ENCODE peak calls at places on chromosomes 3 and 15, in four cellular contexts. One of them, this sample, is unnamed.

GRCh38 chr3:195139091-195139875 is 131.7 kb downstream of the XXYLT1 start:
- DNase-seq in GM12878: no peak
- DNase-seq in H1: no peak
- DNase-seq in HepG2: no peak
- DNase-seq in this sample: no peak

GRCh38 chr15:64842986-64843561 is 1.4 kb downstream of the PLEKHO2 start:
- DNase-seq in HepG2: no peak
- DNase-seq in GM12878: no peak
- DNase-seq in H1: no peak
- DNase-seq in this sample: peak; percentile 93

GRCh38 chr3:136882575-136882974 is 20.6 kb downstream of the NCK1 start:
- DNase-seq in H1: no peak
- DNase-seq in HepG2: no peak
- DNase-seq in GM12878: no peak
- DNase-seq in this sample: peak; percentile 35

GRCh38 chr3:52600258-52600657 is 63.9 kb downstream of the UQCC5 start:
- DNase-seq in H1: no peak
- DNase-seq in HepG2: no peak
- DNase-seq in GM12878: no peak
- DNase-seq in this sample: no peak

GRCh38 chr3:153731036-153731435 is 390.2 kb upstream of the ARHGEF26 start:
- DNase-seq in HepG2: no peak
- DNase-seq in GM12878: no peak
- DNase-seq in H1: no peak
- DNase-seq in this sample: no peak

GRCh38 chr3:149575213-149575961 is 82.4 kb downstream of the WWTR1 start:
- DNase-seq in GM12878: no peak
- DNase-seq in H1: no peak
- DNase-seq in HepG2: peak; percentile 57
- DNase-seq in this sample: peak; percentile 3

GRCh38 chr3:38003817-38004414 is 13.3 kb downstream of the VILL start:
- DNase-seq in HepG2: no peak
- DNase-seq in GM12878: no peak
- DNase-seq in H1: no peak
- DNase-seq in this sample: no peak

GRCh38 chr15:82852906-82853635 is 43.6 kb downstream of the WHAMM start:
- DNase-seq in HepG2: no peak
- DNase-seq in GM12878: no peak
- DNase-seq in H1: no peak
- DNase-seq in this sample: no peak

GRCh38 chr15:59997070-59997701 is 6.9 kb upstream of the FOXB1 start:
- DNase-seq in H1: peak; percentile 94
- DNase-seq in GM12878: no peak
- DNase-seq in HepG2: no peak
- DNase-seq in this sample: peak; percentile 52

GRCh38 chr15:62874064-62874463 is 168.5 kb upstream of the TPM1 start:
- DNase-seq in HepG2: no peak
- DNase-seq in H1: no peak
- DNase-seq in GM12878: no peak
- DNase-seq in this sample: no peak

GRCh38 chr3:105067361-105067760 is 299.3 kb upstream of the ALCAM start:
- DNase-seq in H1: no peak
- DNase-seq in HepG2: no peak
- DNase-seq in GM12878: no peak
- DNase-seq in this sample: no peak

GRCh38 chr3:41907330-41908073 is 54.4 kb downstream of the ULK4 start:
- DNase-seq in HepG2: no peak
- DNase-seq in GM12878: no peak
- DNase-seq in H1: no peak
- DNase-seq in this sample: peak; percentile 13

GRCh38 chr3:141427764-141428163 is 59.1 kb upstream of the RASA2 start:
- DNase-seq in HepG2: no peak
- DNase-seq in H1: no peak
- DNase-seq in GM12878: no peak
- DNase-seq in this sample: no peak

GRCh38 chr15:28981351-28981720 is 95.6 kb downstream of the APBA2 start:
- DNase-seq in HepG2: no peak
- DNase-seq in GM12878: no peak
- DNase-seq in H1: no peak
- DNase-seq in this sample: no peak
- TF ChIP-seq MAX in HepG2: no peak
- TF ChIP-seq MAX in GM12878: no peak
- TF ChIP-seq MAX in H1: no peak
- TF ChIP-seq MAX in this sample: no peak

DNA sequence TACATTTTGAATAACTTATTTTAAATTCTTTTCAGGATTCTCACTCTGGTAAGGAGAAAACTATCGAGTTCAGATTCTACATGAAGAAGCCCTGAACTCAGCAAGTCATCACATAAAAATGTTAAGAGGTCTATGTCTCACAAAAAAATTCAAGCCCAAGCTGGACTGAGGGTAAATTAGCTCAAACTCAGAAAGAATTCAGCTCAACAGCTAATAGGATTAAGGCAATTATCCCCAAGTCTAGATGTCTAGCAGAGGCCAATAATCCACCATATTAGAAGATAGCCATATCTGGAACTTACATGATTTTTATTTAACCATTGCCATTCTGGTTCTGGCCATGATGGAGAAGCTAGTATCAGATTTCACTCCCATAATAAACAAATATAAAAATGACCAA is 909.7 kb downstream of the PLOD2 start:
- DNase-seq in GM12878: no peak
- DNase-seq in HepG2: no peak
- DNase-seq in H1: no peak
- DNase-seq in this sample: no peak
- TF ChIP-seq CTCF in GM12878: no peak
- TF ChIP-seq CTCF in HepG2: no peak
- TF ChIP-seq CTCF in H1: no peak
- TF ChIP-seq CTCF in this sample: no peak

GRCh38 chr15:31434418-31435255 is 108.0 kb downstream of the KLF13 start:
- DNase-seq in H1: no peak
- DNase-seq in HepG2: no peak
- DNase-seq in GM12878: peak; percentile 69
- DNase-seq in this sample: peak; percentile 98
- H3K4me3 ChIP-seq in H1: no peak overlapping the region
- H3K4me3 ChIP-seq in HepG2: no peak overlapping the region
- H3K4me3 ChIP-seq in GM12878: peak overlapping the region; percentile 48
- H3K4me3 ChIP-seq in this sample: peak overlapping the region; percentile 60

DNA sequence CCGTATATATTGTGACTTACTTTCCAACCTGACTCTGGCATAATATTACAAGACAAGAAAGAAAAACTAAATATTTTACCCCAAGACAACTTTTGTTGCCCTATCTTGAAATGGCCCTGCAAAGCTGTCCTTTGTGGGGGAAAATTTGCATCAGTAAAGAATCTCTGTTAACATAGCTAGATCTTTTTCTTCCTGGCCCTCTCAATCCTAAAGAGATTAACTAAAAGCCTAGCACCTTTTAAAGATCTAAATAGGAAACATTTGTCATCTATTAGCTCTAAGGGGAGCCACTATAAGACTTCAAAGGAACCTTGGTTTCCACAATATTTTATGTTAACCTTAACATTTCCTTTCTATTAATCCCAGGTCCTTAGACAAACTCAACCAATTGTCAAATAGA is 199.0 kb upstream of the SLITRK3 start:
- DNase-seq in H1: no peak
- DNase-seq in GM12878: no peak
- DNase-seq in HepG2: no peak
- DNase-seq in this sample: no peak
- TF ChIP-seq MAX in H1: no peak
- TF ChIP-seq MAX in GM12878: no peak
- TF ChIP-seq MAX in HepG2: no peak
- TF ChIP-seq MAX in this sample: no peak

GRCh38 chr15:40072216-40072990 is 33.4 kb upstream of the SRP14 start:
- DNase-seq in GM12878: no peak
- DNase-seq in HepG2: no peak
- DNase-seq in H1: no peak
- DNase-seq in this sample: no peak
- TF ChIP-seq CTCF in GM12878: no peak
- TF ChIP-seq CTCF in HepG2: no peak
- TF ChIP-seq CTCF in H1: peak; percentile 23
- TF ChIP-seq CTCF in this sample: no peak

GRCh38 chr3:13285007-13285567 is 135.0 kb downstream of the NUP210 start:
- DNase-seq in H1: no peak
- DNase-seq in GM12878: no peak
- DNase-seq in HepG2: no peak
- DNase-seq in this sample: no peak

GRCh38 chr3:13282528-13282985 is 137.6 kb downstream of the NUP210 start:
- DNase-seq in H1: peak; percentile 65
- DNase-seq in GM12878: no peak
- DNase-seq in HepG2: no peak
- DNase-seq in this sample: peak; percentile 54

GRCh38 chr3:13281657-13282527 is 138.2 kb downstream of the NUP210 start:
- DNase-seq in GM12878: no peak
- DNase-seq in HepG2: peak; percentile 69
- DNase-seq in H1: peak; percentile 61
- DNase-seq in this sample: peak; percentile 53

GRCh38 chr3:13283877-13284264 is 136.3 kb downstream of the NUP210 start:
- DNase-seq in HepG2: no peak
- DNase-seq in GM12878: no peak
- DNase-seq in H1: no peak
- DNase-seq in this sample: no peak

GRCh38 chr3:13282986-13283876 is 136.9 kb downstream of the NUP210 start:
- DNase-seq in H1: peak; percentile 74
- DNase-seq in GM12878: no peak
- DNase-seq in HepG2: no peak
- DNase-seq in this sample: peak; percentile 71
- H3K4me3 ChIP-seq in H1: peak overlapping the region; percentile 18
- H3K4me3 ChIP-seq in GM12878: peak overlapping the region; percentile 16
- H3K4me3 ChIP-seq in HepG2: peak overlapping the region; percentile 93
- H3K4me3 ChIP-seq in this sample: peak overlapping the region; percentile 36

DNA sequence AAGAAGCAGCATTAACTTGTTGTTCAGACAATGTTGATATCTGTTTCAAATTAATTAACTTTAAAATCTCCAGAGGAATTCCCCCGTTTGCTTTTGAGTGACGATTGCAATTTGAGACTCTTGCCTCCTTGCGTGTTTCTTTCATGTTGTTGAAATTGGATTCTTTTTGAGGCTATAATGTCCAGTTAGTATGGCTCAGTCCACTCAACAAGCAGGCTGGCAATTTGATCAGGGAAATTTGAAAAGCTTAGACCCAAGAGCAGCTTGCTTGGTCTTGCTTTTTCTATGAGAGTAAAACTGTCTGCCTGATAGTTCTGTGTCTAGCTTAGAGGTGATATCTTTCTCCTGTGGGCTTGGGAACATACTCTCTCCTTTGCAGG is 2.0 kb downstream of the ARID3B start:
- DNase-seq in H1: no peak
- DNase-seq in HepG2: no peak
- DNase-seq in GM12878: no peak
- DNase-seq in this sample: no peak
- TF ChIP-seq MAX in H1: no peak
- TF ChIP-seq MAX in HepG2: no peak
- TF ChIP-seq MAX in GM12878: no peak
- TF ChIP-seq MAX in this sample: no peak

GRCh38 chr3:155981669-155982068 is 111.2 kb downstream of the GMPS start:
- DNase-seq in H1: no peak
- DNase-seq in GM12878: no peak
- DNase-seq in HepG2: no peak
- DNase-seq in this sample: no peak

GRCh38 chr3:155983834-155984474 is 113.5 kb downstream of the GMPS start:
- DNase-seq in H1: no peak
- DNase-seq in GM12878: no peak
- DNase-seq in HepG2: no peak
- DNase-seq in this sample: no peak

GRCh38 chr3:155979746-155980145 is 109.3 kb downstream of the GMPS start:
- DNase-seq in GM12878: no peak
- DNase-seq in HepG2: no peak
- DNase-seq in H1: no peak
- DNase-seq in this sample: no peak

GRCh38 chr3:155972885-155973584 is 102.6 kb downstream of the GMPS start:
- DNase-seq in HepG2: no peak
- DNase-seq in H1: no peak
- DNase-seq in GM12878: no peak
- DNase-seq in this sample: no peak

GRCh38 chr3:155978324-155978723 is 107.9 kb downstream of the GMPS start:
- DNase-seq in GM12878: no peak
- DNase-seq in HepG2: no peak
- DNase-seq in H1: no peak
- DNase-seq in this sample: no peak
- TF ChIP-seq CTCF in GM12878: peak; percentile 4
- TF ChIP-seq CTCF in HepG2: peak; percentile 36
- TF ChIP-seq CTCF in H1: peak; percentile 33
- TF ChIP-seq CTCF in this sample: peak; percentile 6

DNA sequence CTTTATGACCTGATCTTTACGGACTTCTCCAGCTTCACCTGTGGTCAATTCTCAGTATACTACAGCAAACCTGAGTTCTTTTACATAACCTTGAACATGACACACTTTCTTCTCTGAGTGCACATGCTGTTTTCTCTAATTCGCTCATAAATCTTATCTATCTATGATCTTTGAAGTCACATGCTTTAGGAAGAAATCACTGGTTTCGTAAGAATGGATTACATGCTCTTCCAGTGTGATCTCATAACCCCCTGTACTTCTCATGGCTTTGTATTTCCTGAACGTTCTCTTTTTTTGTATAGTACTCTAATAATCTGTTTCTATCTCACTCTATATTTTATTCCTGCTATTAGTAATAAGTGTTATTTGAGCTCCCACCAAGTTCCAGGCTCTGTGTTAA is 1165.2 kb downstream of the TBL1XR1 start:
- DNase-seq in H1: no peak
- DNase-seq in HepG2: no peak
- DNase-seq in GM12878: no peak
- DNase-seq in this sample: no peak
- H3K4me3 ChIP-seq in H1: no peak overlapping the region
- H3K4me3 ChIP-seq in HepG2: no peak overlapping the region
- H3K4me3 ChIP-seq in GM12878: no peak overlapping the region
- H3K4me3 ChIP-seq in this sample: no peak overlapping the region